ENCODE peak calls at places on chromosomes 4 and X, in eight cellular contexts. A, B, M, S, C, H, R and Y are unnamed samples. For H3K27me3, the result is how much of the 10 kb centered on the place peaks cover.

GRCh38 chrX:46325312-46325877 is 219.8 kb downstream of the ZNF674 start:
- DNase-seq in A (peak), B (no peak), M (peak), S (no peak), C (no peak), H (no peak), R (no peak), Y (no peak)

GRCh38 chrX:30613736-30614135 is 36.2 kb upstream of the TASL start:
- DNase-seq in A (no peak), B (no peak), M (no peak), S (no peak), C (no peak), H (no peak), R (no peak), Y (no peak)

GRCh38 chr4:5611656-5612187 is 96.6 kb downstream of the EVC2 start:
- DNase-seq in A (no peak), B (no peak), M (no peak), S (no peak), C (no peak), H (no peak), R (no peak), Y (no peak)

GRCh38 chr4:149781150-149781549 is 34.5 kb downstream of the IQCM start:
- DNase-seq in A (peak), B (no peak), M (peak), S (no peak), C (no peak), H (no peak), R (no peak), Y (no peak)

GRCh38 chrX:36908801-36909403 is 99.3 kb upstream of the FAM47C start:
- DNase-seq in A (no peak), B (no peak), M (peak), S (no peak), C (no peak), H (no peak), R (no peak), Y (no peak)

GRCh38 chrX:7242613-7243012 is 94.7 kb upstream of the PUDP start:
- DNase-seq in A (no peak), B (no peak), M (no peak), S (no peak), C (no peak), H (no peak), R (no peak), Y (no peak)

GRCh38 chrX:40945366-40945713 is 139.9 kb upstream of the USP9X start:
- DNase-seq in A (no peak), B (no peak), M (peak), S (no peak), C (no peak), H (no peak), R (peak), Y (no peak)

GRCh38 chr4:117447925-117448324 is 362.5 kb upstream of the TRAM1L1 start:
- DNase-seq in A (no peak), B (no peak), M (no peak), S (no peak), C (no peak), H (no peak), R (peak), Y (no peak)

GRCh38 chr4:121455285-121455684 is 74.5 kb upstream of the QRFPR start:
- DNase-seq in A (no peak), B (no peak), M (no peak), S (no peak), C (peak), H (no peak), R (no peak), Y (no peak)
- H3K27me3 ChIP-seq in A (under half), B (under half), M (under half), S (under half), C (under half), H (under half), R (under half), Y (under half)

GRCh38 chr4:3810111-3810680 is 44.0 kb downstream of the ADRA2C start:
- DNase-seq in A (no peak), B (no peak), M (no peak), S (no peak), C (peak), H (no peak), R (no peak), Y (no peak)
- H3K27me3 ChIP-seq in A (under half), B (under half), M (half or more), S (under half), C (under half), H (under half), R (under half), Y (half or more)

DNA sequence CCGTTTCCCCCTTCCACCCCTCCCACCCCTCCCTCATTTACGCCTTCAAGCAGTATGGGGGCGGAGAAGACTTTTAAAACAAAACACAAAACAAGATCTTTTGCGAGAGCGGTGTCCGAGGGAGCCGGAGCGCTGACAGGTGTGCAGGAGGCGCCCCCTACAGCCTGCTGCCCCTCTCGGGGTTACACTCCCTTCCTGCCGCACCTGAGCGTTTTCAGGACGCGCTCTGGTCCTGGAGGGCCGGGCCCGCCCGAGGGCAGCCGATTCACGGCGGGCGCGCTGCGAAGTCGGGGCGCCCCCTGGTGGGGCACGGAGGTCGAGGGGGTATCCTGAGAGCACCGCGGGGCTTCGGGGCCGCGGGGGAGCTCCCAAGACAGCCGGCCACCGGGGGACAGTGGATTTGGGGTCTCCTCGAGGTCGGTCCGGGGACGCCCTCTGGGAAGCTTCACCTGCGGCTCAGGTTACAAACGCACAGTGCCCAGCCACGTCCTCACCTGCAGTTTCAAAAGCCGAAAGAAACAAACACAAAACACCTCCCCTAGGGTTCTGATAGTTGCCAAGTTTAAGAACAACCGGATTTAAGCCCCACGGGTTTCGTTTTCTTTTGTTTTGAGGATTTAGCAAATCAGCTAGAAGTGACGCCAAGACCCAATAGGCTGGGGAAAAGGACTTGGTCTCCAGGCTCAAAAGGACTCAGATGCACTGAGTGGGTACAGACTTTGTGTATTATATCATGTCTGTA is 8.0 kb upstream of the NEUROG2 start:
- DNase-seq in A (no peak), B (peak), M (peak), S (no peak), C (peak), H (peak), R (peak), Y (peak)
- H3K27me3 ChIP-seq in A (half or more), B (half or more), M (half or more), S (under half), C (half or more), H (half or more), R (under half), Y (under half)

GRCh38 chrX:617891-618290 is 12.7 kb upstream of the SHOX start:
- DNase-seq in A (no peak), B (no peak), M (no peak), S (no peak), C (no peak), H (no peak), R (no peak), Y (no peak)

GRCh38 chrX:618761-619450 is 11.7 kb upstream of the SHOX start:
- DNase-seq in A (no peak), B (no peak), M (no peak), S (no peak), C (no peak), H (no peak), R (no peak), Y (no peak)

GRCh38 chrX:619812-620493 is 10.6 kb upstream of the SHOX start:
- DNase-seq in A (no peak), B (no peak), M (no peak), S (no peak), C (no peak), H (no peak), R (no peak), Y (no peak)

GRCh38 chrX:617401-617800 is 13.2 kb upstream of the SHOX start:
- DNase-seq in A (no peak), B (no peak), M (no peak), S (no peak), C (no peak), H (no peak), R (no peak), Y (no peak)

DNA sequence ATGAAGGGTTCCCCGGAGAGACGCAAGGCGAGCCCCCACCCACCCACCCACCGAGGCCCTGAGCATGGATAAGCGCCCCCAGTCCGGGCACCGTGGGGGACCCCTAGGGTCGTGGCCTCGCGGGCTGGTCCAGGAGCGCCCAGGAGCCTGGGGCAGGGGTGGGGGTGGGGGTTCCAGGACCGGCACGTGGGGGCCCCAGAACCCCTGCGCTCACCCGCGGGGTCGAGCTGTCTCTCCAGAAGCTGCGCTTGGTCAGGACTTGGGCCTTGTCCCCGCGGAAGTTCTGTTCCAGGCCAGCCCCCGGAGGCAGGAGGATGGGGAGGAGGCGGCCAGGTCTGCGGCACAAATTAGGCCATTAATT is 11.2 kb upstream of the SHOX start:
- DNase-seq in A (no peak), B (no peak), M (no peak), S (no peak), C (no peak), H (no peak), R (no peak), Y (no peak)
- H3K27me3 ChIP-seq in A (under half), B (under half), M (under half), S (under half), C (under half), H (under half), R (under half), Y (half or more)

DNA sequence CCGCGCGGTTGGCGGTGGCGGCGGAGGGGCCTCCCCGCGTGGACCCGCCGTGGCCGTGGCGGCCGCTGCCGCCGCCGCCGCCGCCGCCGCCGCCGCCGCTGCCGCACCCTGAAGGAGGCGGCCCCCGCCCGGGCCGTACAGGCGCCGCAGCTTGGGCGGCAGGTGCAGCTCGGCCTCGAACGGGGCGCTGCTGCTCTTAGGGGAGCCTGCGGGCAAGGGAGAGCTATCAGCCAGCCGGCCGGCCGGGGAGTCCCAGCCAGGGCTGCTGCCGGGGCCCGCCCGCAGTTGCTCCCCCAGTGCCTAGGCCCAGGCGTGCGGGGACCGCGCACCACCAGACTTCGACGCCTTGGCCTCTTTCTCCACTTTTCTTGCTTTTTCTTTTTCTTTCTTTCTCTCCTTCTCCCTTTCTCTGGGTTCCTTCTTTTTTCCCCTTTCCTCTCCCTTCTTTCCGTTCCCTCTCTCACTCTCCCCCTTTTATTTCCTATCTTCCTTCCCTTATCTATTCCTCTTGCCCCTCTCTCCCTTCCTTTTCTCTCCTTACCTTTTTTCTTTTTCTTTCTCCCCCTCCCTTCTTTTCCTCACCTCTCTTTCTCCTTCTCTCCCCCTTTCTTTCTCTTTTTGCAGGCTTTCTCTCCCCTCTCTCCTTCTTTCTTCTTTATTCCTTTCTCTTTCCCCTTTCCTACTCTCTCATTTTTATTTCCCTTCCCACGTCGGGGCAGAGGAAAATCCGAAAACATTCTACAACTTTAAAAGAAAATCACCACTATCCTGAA is 2.0 kb downstream of the ARX start:
- DNase-seq in A (no peak), B (no peak), M (no peak), S (no peak), C (no peak), H (no peak), R (no peak), Y (no peak)
- H3K27me3 ChIP-seq in A (half or more), B (half or more), M (half or more), S (under half), C (half or more), H (under half), R (half or more), Y (half or more)

GRCh38 chr4:26509681-26510333 is 19.5 kb upstream of the CCKAR start:
- DNase-seq in A (no peak), B (no peak), M (no peak), S (no peak), C (no peak), H (no peak), R (no peak), Y (no peak)
- H3K27me3 ChIP-seq in A (under half), B (under half), M (under half), S (under half), C (under half), H (under half), R (under half), Y (under half)

GRCh38 chrX:153875391-153876111 is 10.4 kb downstream of the L1CAM start:
- DNase-seq in A (no peak), B (no peak), M (peak), S (no peak), C (peak), H (peak), R (peak), Y (peak)
- H3K27me3 ChIP-seq in A (under half), B (under half), M (half or more), S (under half), C (under half), H (under half), R (under half), Y (under half)

DNA sequence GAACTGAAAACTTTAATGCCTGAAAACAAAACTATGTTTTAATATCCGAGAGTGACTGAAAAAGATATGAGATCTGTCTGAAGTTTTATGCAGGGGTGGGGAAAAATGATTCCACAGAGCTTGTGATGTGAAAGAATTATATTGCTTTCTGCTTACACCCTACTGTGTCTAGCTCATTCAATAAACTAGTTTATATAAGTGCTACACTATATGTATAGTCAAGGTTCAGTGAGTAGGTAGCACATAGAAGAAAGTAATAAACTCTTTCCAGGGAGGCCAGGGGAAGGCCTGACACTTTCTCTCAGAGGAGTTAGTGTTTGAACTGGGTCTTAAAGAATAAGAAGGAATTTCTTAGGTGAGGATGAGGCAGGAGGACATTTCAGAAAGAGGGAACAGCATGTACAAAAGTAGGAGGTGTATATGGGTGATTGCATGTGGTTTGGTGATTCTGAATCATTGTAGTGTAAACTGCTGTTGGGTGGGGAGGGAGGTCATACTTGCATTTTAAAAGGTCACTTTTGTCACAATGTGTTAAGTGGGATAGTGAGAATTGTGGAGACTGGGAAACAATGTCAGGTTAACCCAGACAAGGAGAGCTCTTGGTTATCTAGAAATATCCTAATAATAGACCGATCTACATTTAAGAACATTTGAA is 25.1 kb upstream of the TEX13D start:
- DNase-seq in A (no peak), B (no peak), M (no peak), S (no peak), C (no peak), H (no peak), R (no peak), Y (no peak)
- H3K27me3 ChIP-seq in A (under half), B (under half), M (under half), S (under half), C (under half), H (under half), R (under half), Y (under half)

GRCh38 chr4:84496356-84497219 is 2.5 kb downstream of the NKX6-1 start:
- DNase-seq in A (no peak), B (no peak), M (peak), S (no peak), C (peak), H (no peak), R (no peak), Y (no peak)
- H3K27me3 ChIP-seq in A (half or more), B (half or more), M (half or more), S (under half), C (half or more), H (half or more), R (half or more), Y (half or more)

GRCh38 chr4:110490109-110490508 is 14.2 kb downstream of the ENPEP start:
- DNase-seq in A (no peak), B (no peak), M (no peak), S (no peak), C (no peak), H (no peak), R (no peak), Y (no peak)
- H3K27me3 ChIP-seq in A (under half), B (under half), M (under half), S (under half), C (under half), H (under half), R (under half), Y (under half)